ENCODE peak calls at places on chromosome 3, in six cellular contexts. P, V, L, J, G and Z are unnamed samples.

GRCh38 chr3:162302983-162303624 is 806.5 kb downstream of the OTOL1 start:
- DNase-seq in G (no peak), V (no peak), J (no peak), L (peak), P (no peak), Z (no peak)

GRCh38 chr3:42175841-42176240 is 84.7 kb downstream of the TRAK1 start:
- DNase-seq in G (no peak), J (no peak), L (no peak), V (no peak), P (no peak), Z (no peak)

GRCh38 chr3:159764211-159765024 is 224.2 kb upstream of the IL12A start:
- DNase-seq in L (peak), P (peak), J (no peak), G (no peak), V (no peak), Z (no peak)

GRCh38 chr3:181250714-181251113 is 261.2 kb upstream of the DNAJC19 start:
- DNase-seq in J (no peak), V (no peak), P (no peak), L (no peak), G (no peak), Z (no peak)

GRCh38 chr3:105620236-105620635 is 248.6 kb downstream of the CBLB start:
- DNase-seq in P (no peak), G (no peak), V (no peak), L (no peak), J (no peak), Z (no peak)

GRCh38 chr3:183178833-183179549 is 16.5 kb upstream of the LAMP3 start:
- DNase-seq in J (no peak), L (peak), V (no peak), G (peak), P (peak), Z (no peak)

GRCh38 chr3:25427155-25428002 is 684 bp upstream of the RARB start:
- DNase-seq in G (no peak), L (peak), V (no peak), P (no peak), J (no peak), Z (no peak)

GRCh38 chr3:120909602-120909878 is 1.5 kb downstream of the STXBP5L start:
- DNase-seq in L (no peak), P (peak), G (no peak), J (no peak), V (no peak), Z (no peak)

GRCh38 chr3:72238341-72238740 is 453.4 kb upstream of the PROK2 start:
- DNase-seq in L (peak), V (no peak), J (no peak), P (no peak), G (peak), Z (no peak)

GRCh38 chr3:50226888-50227389 is 9.1 kb upstream of the GNAI2 start:
- DNase-seq in P (no peak), L (peak), J (no peak), G (no peak), V (peak), Z (no peak)

GRCh38 chr3:120450914-120451669 is at the start of gene FSTL1:
- DNase-seq in G (peak), J (no peak), V (no peak), P (peak), L (peak), Z (no peak)

GRCh38 chr3:59426851-59427565 is 377.2 kb upstream of the CFAP20DC start:
- DNase-seq in V (no peak), J (no peak), P (no peak), L (peak), G (no peak), Z (no peak)

GRCh38 chr3:133535971-133536634 is 37.4 kb upstream of the CDV3 start:
- DNase-seq in L (peak), J (no peak), V (no peak), P (no peak), G (no peak), Z (no peak)

GRCh38 chr3:169863458-169863899 is 6.3 kb downstream of the LRRC31 start:
- DNase-seq in L (peak), V (peak), P (peak), J (peak), G (peak), Z (peak)

GRCh38 chr3:10740954-10741353 is 75.1 kb upstream of the SLC6A11 start:
- DNase-seq in J (no peak), V (no peak), P (no peak), G (no peak), L (no peak), Z (no peak)

GRCh38 chr3:30989266-30989799 is 94.9 kb upstream of the GADL1 start:
- DNase-seq in V (no peak), P (no peak), L (no peak), G (no peak), J (no peak), Z (no peak)

GRCh38 chr3:74267126-74267525 is 347.3 kb downstream of the CNTN3 start:
- DNase-seq in G (no peak), J (no peak), L (peak), P (no peak), V (no peak), Z (no peak)

GRCh38 chr3:99249627-99250026 is 348.1 kb upstream of the DCBLD2 start:
- DNase-seq in V (no peak), G (no peak), L (no peak), J (no peak), P (no peak), Z (no peak)

GRCh38 chr3:170132335-170132734 is 49.2 kb downstream of the PHC3 start:
- DNase-seq in J (no peak), G (no peak), P (no peak), L (peak), V (no peak), Z (no peak)

GRCh38 chr3:107796786-107797185 is 274.0 kb downstream of the BBX start:
- DNase-seq in G (no peak), L (peak), V (no peak), P (no peak), J (no peak), Z (no peak)

GRCh38 chr3:8996681-8997121 is 33.4 kb upstream of the RAD18 start:
- DNase-seq in J (peak), G (peak), V (no peak), P (peak), L (peak), Z (no peak)
- TF ChIP-seq CTCF in J (peak), G (no peak), V (no peak), P (peak), L (peak), Z (no peak)

DNA sequence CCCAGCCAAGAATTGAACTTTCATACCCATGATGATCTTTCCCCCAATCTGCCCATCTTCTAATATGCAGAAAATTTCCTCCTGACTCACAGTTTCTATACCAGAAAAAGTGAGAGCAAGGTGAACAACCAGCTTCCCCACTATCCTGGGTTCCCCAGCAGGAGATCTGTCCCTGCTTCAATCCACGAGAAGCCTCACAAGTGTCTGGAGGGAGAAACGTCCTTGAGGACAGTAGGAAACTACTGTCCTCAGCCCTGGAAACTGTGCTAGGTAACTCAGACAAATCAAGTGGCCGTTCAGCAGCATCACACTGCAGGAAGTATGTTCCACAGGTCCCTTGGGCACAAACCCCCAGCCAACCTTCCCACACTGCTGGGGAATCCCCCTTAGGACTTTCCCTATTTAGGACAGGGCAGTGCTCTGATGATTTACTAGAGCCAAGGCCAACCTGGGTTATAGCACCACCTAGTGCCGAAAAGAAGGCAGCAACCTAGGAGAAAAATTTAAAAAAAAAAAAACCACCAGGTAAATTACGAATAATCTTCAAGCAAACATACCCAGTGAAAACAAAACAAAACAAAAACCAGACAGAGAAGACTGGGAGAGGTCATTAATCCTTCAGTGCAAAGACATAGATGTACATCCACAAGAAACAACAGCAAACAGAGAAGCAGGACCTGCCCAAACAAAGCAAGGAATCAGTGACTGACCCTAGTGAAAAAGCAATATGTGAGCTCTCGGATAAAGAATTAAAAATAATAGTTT is 36.0 kb downstream of the MORC1 start:
- DNase-seq in J (no peak), P (peak), G (no peak), L (peak), V (peak), Z (no peak)
- TF ChIP-seq CTCF in J (peak), P (peak), G (no peak), L (peak), V (no peak), Z (no peak)

GRCh38 chr3:176513604-176514003 is 683.7 kb downstream of the TBL1XR1 start:
- DNase-seq in L (peak), G (no peak), P (peak), J (no peak), V (no peak), Z (no peak)

GRCh38 chr3:176512037-176512436 is 685.2 kb downstream of the TBL1XR1 start:
- DNase-seq in L (no peak), G (no peak), V (no peak), P (no peak), J (no peak), Z (no peak)

GRCh38 chr3:176510097-176510496 is 687.2 kb downstream of the TBL1XR1 start:
- DNase-seq in L (no peak), J (no peak), V (no peak), G (no peak), P (no peak), Z (no peak)

GRCh38 chr3:176514297-176514696 is 683.0 kb downstream of the TBL1XR1 start:
- DNase-seq in G (no peak), L (peak), P (peak), J (no peak), V (no peak), Z (no peak)
- TF ChIP-seq CTCF in G (peak), L (peak), P (peak), J (no peak), V (no peak), Z (no peak)

DNA sequence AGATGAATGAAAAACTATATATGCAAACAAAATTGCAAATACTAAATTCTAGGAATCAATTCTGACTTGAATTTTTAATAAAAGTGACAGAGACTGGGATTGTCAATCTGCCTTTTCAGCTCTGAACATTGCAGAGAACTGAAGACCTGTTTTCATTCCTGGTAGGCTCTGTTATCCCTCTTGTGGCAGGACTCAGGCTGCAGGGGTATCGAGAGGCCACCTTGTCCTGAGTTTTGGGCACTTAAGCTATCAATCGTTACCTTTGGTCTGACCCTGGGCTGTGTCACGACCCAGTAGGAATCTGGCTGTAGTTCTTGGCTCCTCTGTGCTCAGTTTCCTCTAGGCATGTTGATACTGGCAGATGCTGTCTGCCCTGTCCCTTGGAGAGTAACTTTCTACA is 238.0 kb downstream of the CACNA2D3 start:
- DNase-seq in J (no peak), G (no peak), L (no peak), P (no peak), V (no peak), Z (no peak)
- TF ChIP-seq CTCF in J (no peak), G (no peak), L (no peak), P (no peak), V (no peak), Z (no peak)

GRCh38 chr3:24359102-24359501 is 135.5 kb downstream of the THRB start:
- DNase-seq in P (no peak), J (no peak), L (no peak), V (no peak), G (no peak), Z (no peak)

GRCh38 chr3:24361661-24362060 is 133.0 kb downstream of the THRB start:
- DNase-seq in J (no peak), V (no peak), G (no peak), L (no peak), P (no peak), Z (no peak)

GRCh38 chr3:24360946-24361345 is 133.7 kb downstream of the THRB start:
- DNase-seq in L (no peak), J (no peak), V (no peak), P (no peak), G (no peak), Z (no peak)

GRCh38 chr3:24357635-24358034 is 137.0 kb downstream of the THRB start:
- DNase-seq in J (no peak), P (no peak), L (no peak), V (no peak), G (no peak), Z (no peak)

DNA sequence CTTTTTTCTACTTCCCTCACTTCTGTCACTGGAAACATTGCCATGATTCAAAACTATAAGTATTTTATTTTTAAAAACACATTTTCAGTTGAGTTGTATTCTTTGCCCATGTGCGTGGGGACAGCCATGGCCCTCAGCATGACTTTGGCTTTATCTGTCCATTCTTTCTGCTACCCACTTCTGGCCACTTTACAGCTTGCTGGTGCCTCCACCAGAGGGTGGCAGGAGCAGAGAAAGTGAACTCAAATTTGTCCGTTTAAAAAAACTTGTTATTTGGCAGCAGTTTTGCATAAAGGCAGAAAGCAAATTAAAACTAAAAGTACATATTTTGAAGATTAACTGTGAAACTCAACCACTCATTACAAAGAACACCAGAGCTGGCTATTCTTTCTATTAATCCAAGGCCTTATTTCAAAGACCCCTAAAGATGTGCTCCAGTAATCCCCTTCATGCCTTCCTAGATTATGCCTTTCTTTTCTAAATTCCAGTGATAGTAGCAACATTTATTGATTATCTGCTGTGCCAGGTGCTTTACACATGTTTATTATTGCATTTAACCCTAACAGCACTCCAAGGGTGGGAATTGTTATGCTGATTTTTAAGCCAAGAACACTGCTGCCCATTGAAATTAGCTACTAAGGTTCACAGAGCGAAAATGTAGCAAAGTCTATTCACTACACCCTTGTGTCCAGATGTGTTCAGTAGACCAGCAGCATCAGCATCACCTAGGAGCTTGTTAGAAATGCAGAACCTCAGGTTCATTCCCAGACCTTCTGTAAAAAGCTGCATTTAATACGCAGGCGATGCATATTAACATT is 134.8 kb downstream of the THRB start:
- DNase-seq in V (no peak), G (no peak), J (no peak), L (no peak), P (no peak), Z (no peak)
- TF ChIP-seq CTCF in V (no peak), G (peak), J (no peak), L (peak), P (no peak), Z (no peak)

DNA sequence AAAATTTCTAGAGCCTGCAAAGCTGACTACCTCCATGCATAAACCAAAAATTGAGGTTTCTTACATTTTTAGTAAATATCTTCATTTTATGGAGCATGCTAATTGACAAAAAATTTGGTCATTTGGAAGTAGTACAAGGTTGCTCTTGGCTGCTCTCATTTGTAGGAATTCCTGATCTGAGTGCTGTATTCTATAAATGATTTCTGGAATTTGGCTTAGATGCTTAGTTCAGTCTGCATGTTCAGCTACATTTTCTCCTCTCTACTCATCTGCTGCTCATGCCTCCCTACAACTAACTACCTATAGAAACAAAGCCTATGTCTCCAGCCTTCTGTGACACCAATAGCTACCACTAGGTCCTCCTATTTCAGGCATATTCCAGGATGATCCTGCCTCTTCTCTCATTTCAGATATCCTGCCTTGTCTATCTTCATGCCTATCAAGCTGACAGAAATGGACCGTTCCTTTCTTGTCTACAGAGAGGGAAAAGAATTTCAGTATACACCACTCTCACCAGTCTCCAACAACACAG is 901.1 kb downstream of the TBL1XR1 start:
- DNase-seq in G (no peak), P (no peak), J (no peak), V (no peak), L (no peak), Z (no peak)
- TF ChIP-seq CTCF in G (no peak), P (no peak), J (no peak), V (no peak), L (no peak), Z (no peak)